ENCODE peak calls at places on chromosomes 4 and X, in ten cellular contexts. F is foreskin keratinocyte, J is foreskin fibroblast, L is gastrocnemius medialis, E is IMR-90, B is WTC11, D is GM23338, V is AG09319, Q is tibial artery, N is colonic mucosa. I is an unnamed sample.

GRCh38 chrX:16882188-16882587 is 12.0 kb upstream of the RBBP7 start:
- DNase-seq in F (peak), J (peak), L (peak), E (peak), B (no peak), D (no peak), V (no peak), Q (peak), N (peak), I (no peak)

GRCh38 chrX:136847874-136848273 is 32.7 kb downstream of the RBMX start:
- DNase-seq in F (peak), J (no peak), L (no peak), E (peak), B (no peak), D (no peak), V (no peak), Q (no peak), N (no peak), I (no peak)

GRCh38 chr4:122758033-122758432 is 25.5 kb downstream of the BBS12 start:
- DNase-seq in F (no peak), J (peak), L (no peak), E (peak), B (no peak), D (peak), V (no peak), Q (no peak), N (no peak), I (no peak)

GRCh38 chr4:15186826-15187225 is 184.5 kb downstream of the CPEB2 start:
- DNase-seq in F (no peak), J (no peak), L (no peak), E (no peak), B (no peak), D (no peak), V (no peak), Q (no peak), N (no peak), I (no peak)

GRCh38 chr4:48483006-48483776 is at the start of gene SLC10A4:
- DNase-seq in F (no peak), J (no peak), L (no peak), E (no peak), B (peak), D (peak), V (no peak), Q (no peak), N (no peak), I (no peak)

GRCh38 chr4:156913234-156913633 is 58.4 kb downstream of the PDGFC start:
- DNase-seq in F (no peak), J (no peak), L (no peak), E (no peak), B (no peak), D (no peak), V (no peak), Q (no peak), N (no peak), I (no peak)

GRCh38 chr4:39285111-39285795 is 80.9 kb downstream of the RFC1 start:
- DNase-seq in F (no peak), J (no peak), L (no peak), E (no peak), B (no peak), D (no peak), V (no peak), Q (no peak), N (no peak), I (no peak)

GRCh38 chrX:13194291-13195103 is 125.4 kb downstream of the ATXN3L start:
- DNase-seq in F (no peak), J (no peak), L (peak), E (no peak), B (no peak), D (no peak), V (no peak), Q (no peak), N (no peak), I (no peak)

GRCh38 chr4:178970433-178971140 is 1528.3 kb upstream of the AGA start:
- DNase-seq in F (no peak), J (no peak), L (no peak), E (no peak), B (no peak), D (peak), V (no peak), Q (no peak), N (no peak), I (no peak)

GRCh38 chr4:174214102-174214878 is 69.2 kb downstream of the FBXO8 start:
- DNase-seq in F (peak), J (no peak), L (no peak), E (no peak), B (peak), D (peak), V (no peak), Q (no peak), N (no peak), I (no peak)

GRCh38 chr4:105417624-105418023 is 56.2 kb downstream of the PPA2 start:
- DNase-seq in F (no peak), J (peak), L (no peak), E (peak), B (no peak), D (no peak), V (no peak), Q (no peak), N (no peak), I (no peak)

GRCh38 chrX:8971116-8971515 is 62.8 kb downstream of the FAM9B start:
- DNase-seq in F (peak), J (peak), L (no peak), E (peak), B (no peak), D (peak), V (peak), Q (no peak), N (no peak), I (no peak)

GRCh38 chrX:20205927-20206708 is 60.6 kb downstream of the RPS6KA3 start:
- DNase-seq in F (no peak), J (no peak), L (peak), E (no peak), B (no peak), D (no peak), V (no peak), Q (no peak), N (no peak), I (no peak)
- TF ChIP-seq CTCF in F (no peak), J (no peak), L (no peak), E (no peak), B (no peak), D (no peak), V (no peak), Q (no peak), N (no peak), I (no peak)

GRCh38 chr4:43048570-43048969 is 156.1 kb downstream of the GRXCR1 start:
- DNase-seq in F (no peak), J (no peak), L (no peak), E (no peak), B (no peak), D (peak), V (no peak), Q (no peak), N (no peak), I (no peak)
- TF ChIP-seq CTCF in F (no peak), J (no peak), L (no peak), E (peak), B (peak), D (peak), V (no peak), Q (no peak), N (no peak), I (no peak)

GRCh38 chrX:57227691-57228090 is 58.8 kb upstream of the FAAH2 start:
- DNase-seq in F (no peak), J (no peak), L (no peak), E (no peak), B (peak), D (peak), V (no peak), Q (no peak), N (no peak), I (no peak)
- TF ChIP-seq CTCF in F (no peak), J (no peak), L (no peak), E (no peak), B (no peak), D (no peak), V (no peak), Q (no peak), N (no peak), I (no peak)

DNA sequence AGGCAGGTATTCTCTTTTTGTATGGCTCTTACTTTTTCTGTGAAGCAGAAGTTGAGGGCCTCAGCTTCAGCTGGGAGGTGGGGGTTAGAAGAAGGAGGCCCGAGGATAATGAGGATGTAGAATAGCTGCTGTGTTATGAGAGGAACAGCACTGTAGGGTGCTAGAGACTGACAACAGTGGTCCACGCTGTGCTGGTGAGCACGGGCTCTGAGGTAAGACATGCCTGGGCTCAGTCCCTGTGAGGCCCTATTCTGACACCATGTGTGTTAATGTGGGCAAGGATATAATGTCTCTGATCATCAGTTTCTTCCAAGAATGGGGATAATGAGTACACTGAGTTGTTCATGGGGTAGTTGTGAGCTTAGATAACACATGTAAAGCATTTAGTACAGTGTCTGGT is 55.3 kb upstream of the SFRP2 start:
- DNase-seq in F (no peak), J (no peak), L (no peak), E (no peak), B (no peak), D (no peak), V (no peak), Q (no peak), N (no peak), I (no peak)
- TF ChIP-seq CTCF in F (no peak), J (no peak), L (no peak), E (no peak), B (no peak), D (no peak), V (no peak), Q (no peak), N (no peak), I (no peak)

DNA sequence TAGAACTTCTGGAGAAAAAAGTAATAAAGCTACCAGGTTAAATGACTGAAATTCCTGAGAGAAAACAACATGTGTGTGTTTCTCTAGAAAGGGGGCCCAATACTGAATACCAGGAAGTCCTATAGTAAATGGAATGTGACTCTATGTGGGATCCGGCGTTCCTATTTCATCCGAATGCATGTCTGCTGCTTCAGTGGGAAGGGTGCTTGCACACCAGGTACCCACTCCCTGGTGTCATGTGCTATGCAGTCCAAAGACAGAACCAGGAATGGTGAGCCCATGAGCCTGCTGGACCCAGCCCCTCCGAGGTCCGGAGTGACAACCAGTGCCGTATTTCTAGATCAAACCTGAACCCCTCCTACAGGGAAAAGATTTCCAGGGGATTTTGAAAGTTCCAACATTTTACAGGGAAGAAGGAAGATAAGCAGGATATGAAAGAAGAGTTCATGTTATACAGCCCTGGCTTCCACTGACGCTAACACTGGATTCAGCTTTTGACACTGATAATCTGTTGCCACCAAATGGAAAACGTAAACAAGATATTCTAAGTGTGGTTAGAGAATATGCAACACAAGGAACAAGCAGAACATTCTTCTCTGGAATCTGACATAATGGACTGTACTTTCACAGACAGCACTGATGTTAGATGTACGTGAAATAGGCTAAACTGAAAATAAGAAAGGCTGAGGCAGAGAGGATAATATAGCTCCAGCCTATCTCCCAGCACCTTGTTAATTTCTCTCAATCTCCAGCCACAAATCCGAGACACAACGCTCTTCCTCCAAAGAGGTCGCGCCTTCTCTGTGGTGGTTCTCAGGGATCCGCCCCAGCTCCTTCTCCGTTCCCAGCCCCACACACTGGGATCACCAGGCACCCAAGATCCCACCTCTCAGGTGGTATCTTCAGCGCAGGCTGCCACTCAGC is 725 bp upstream of the CXCL1 start:
- DNase-seq in F (peak), J (peak), L (no peak), E (no peak), B (no peak), D (peak), V (no peak), Q (no peak), N (peak), I (no peak)
- TF ChIP-seq CTCF in F (no peak), J (no peak), L (no peak), E (no peak), B (no peak), D (no peak), V (no peak), Q (no peak), N (no peak), I (no peak)

DNA sequence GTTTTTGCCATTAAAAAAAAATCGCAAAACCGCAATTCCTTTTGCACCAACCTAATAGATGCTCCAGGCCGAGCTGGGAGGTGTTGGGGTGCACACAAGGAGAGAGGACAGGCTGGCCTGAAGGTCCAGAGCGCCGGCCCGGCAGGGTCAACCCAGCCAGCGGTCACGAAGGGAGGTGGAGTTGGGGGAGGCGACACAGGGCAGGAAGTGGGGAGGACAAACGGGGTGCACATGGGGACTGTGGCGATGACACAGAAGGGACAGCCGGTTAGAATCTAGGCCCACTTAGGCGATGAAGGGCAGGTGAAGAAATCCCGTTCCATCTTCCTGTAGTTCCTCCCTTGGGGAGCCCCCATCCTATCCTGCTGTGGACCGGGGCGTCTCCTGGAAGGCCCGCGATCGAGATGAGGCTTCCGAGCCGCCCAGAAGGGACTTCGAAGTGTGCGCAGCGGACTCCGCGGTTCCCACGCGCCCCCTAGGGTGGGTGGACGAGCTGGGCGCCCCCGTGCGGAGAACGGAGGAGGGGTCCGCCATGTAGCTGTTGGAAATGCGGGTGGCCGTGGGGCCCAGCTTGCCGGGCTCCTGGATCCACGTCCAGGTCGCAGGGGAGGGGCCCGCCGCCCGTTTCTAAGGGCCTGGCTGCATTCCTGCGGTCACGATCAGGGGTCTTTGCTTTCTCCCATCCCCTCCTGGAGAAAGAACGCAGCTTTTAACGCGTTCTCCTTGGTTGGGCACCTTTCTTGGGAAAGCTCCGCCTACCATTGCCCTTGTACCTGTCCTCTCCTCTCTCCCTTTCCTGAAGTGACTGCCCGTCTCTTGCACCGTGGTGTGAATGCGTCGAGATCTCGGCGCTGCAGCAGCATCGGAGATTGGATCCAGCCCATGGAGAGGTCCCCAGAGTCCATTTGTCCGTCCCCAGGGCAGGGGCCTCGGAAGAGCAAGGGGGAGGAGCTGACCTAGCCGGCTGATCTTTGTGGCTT is 17.0 kb upstream of the HPF1 start:
- DNase-seq in F (no peak), J (peak), L (no peak), E (no peak), B (peak), D (peak), V (no peak), Q (no peak), N (no peak), I (no peak)
- TF ChIP-seq CTCF in F (peak), J (no peak), L (no peak), E (peak), B (no peak), D (peak), V (peak), Q (no peak), N (no peak), I (no peak)

DNA sequence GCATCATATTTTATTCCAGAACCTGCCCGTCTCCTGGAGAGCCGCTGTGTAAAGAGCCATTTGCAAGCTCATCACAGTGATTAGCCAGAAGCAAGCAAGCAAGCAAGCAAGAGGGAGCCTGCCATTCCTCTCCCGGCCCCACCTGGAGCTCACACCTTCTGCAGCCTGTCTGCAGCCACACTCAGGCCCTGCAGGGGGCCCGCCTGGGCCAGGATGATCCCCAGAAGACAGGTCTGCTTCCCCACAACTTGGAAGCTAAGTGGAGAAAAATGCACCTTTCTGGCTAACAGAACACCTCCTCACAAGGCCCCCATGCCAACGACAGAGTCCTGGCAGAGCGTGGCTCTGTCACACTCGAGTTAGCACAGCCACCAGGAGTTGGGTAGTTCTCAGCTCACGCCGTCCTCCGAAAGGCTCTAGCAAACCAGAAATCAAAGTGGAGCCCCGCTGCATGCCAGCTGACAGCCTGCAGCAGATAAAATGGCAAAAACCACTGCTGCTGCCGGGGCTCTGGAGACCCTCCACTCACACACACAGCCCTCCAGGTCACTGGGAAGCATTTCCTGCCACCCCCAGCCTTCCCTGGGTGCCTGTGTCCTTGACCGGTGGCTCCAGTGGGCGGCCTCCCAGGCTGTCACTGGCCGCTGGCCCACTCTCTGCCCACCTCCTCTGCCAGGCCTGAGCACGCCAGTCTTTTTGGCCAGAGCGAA is 54.9 kb downstream of the DCTD start:
- DNase-seq in F (no peak), J (no peak), L (no peak), E (no peak), B (peak), D (peak), V (no peak), Q (no peak), N (no peak), I (no peak)
- TF ChIP-seq CTCF in F (peak), J (no peak), L (no peak), E (no peak), B (no peak), D (peak), V (no peak), Q (no peak), N (no peak), I (no peak)

GRCh38 chrX:45323387-45323786 is 122.7 kb upstream of the DIPK2B start:
- DNase-seq in F (peak), J (no peak), L (no peak), E (no peak), B (no peak), D (no peak), V (no peak), Q (no peak), N (no peak), I (no peak)

GRCh38 chrX:45324941-45325340 is 124.3 kb upstream of the DIPK2B start:
- DNase-seq in F (no peak), J (peak), L (no peak), E (peak), B (no peak), D (no peak), V (no peak), Q (no peak), N (no peak), I (no peak)

GRCh38 chrX:45322820-45323219 is 122.1 kb upstream of the DIPK2B start:
- DNase-seq in F (peak), J (peak), L (no peak), E (peak), B (no peak), D (peak), V (no peak), Q (no peak), N (no peak), I (no peak)

GRCh38 chrX:45320191-45320590 is 119.5 kb upstream of the DIPK2B start:
- DNase-seq in F (no peak), J (no peak), L (no peak), E (no peak), B (no peak), D (no peak), V (no peak), Q (no peak), N (no peak), I (no peak)

GRCh38 chrX:45322382-45322781 is 121.7 kb upstream of the DIPK2B start:
- DNase-seq in F (peak), J (peak), L (peak), E (peak), B (peak), D (peak), V (peak), Q (peak), N (peak), I (no peak)
- TF ChIP-seq CTCF in F (peak), J (no peak), L (peak), E (peak), B (no peak), D (peak), V (peak), Q (peak), N (peak), I (no peak)

I was measured in omental fat pad.